ENCODE peak calls at places on chromosomes 2 and 18, in seven cellular contexts. N, S, R, J, E, Y and F are unnamed samples.

GRCh38 chr2:8132889-8133288 is 549.0 kb upstream of the ID2 start:
- DNase-seq in J (no peak), N (no peak), E (no peak), R (no peak), Y (no peak), S (no peak), F (no peak)

GRCh38 chr2:65661980-65662653 is 229.7 kb upstream of the SPRED2 start:
- DNase-seq in S (no peak), N (no peak), E (no peak), R (no peak), Y (no peak), J (no peak), F (no peak)

GRCh38 chr2:29010946-29011649 is 30.0 kb downstream of the TOGARAM2 start:
- DNase-seq in R (no peak), Y (no peak), N (no peak), E (no peak), S (no peak), J (no peak), F (no peak)

GRCh38 chr2:75607988-75608683 is 38.4 kb upstream of the MRPL19 start:
- DNase-seq in N (no peak), Y (no peak), E (no peak), S (no peak), R (peak; percentile 49), J (no peak), F (no peak)

GRCh38 chr2:237923507-237924163 is 43.2 kb upstream of the UBE2F start:
- DNase-seq in Y (no peak), S (peak; percentile 98), R (peak; percentile 47), J (peak; percentile 95), N (peak; percentile 29), E (peak; percentile 98), F (no peak)

GRCh38 chr2:199933466-199933865 is 21.8 kb downstream of the TYW5 start:
- DNase-seq in E (no peak), S (no peak), Y (no peak), J (no peak), N (no peak), R (no peak), F (no peak)

GRCh38 chr2:164456599-164456998 is 164.7 kb downstream of the GRB14 start:
- DNase-seq in J (no peak), E (no peak), R (no peak), Y (no peak), N (no peak), S (peak; percentile 51), F (no peak)

GRCh38 chr2:237866119-237866621 is 6.7 kb downstream of the RAMP1 start:
- DNase-seq in N (no peak), J (no peak), R (no peak), E (no peak), S (peak; percentile 42), Y (no peak), F (no peak)

GRCh38 chr2:164000171-164000570 is 264.4 kb upstream of the FIGN start:
- DNase-seq in E (no peak), R (no peak), N (no peak), Y (no peak), J (no peak), S (no peak), F (no peak)

GRCh38 chr2:148065936-148066335 is 45.0 kb downstream of the MBD5 start:
- DNase-seq in J (no peak), R (no peak), S (no peak), Y (no peak), E (no peak), N (no peak), F (no peak)

GRCh38 chr2:128277961-128278681 is 40.5 kb downstream of the HS6ST1 start:
- DNase-seq in Y (no peak), S (no peak), J (no peak), E (no peak), N (no peak), R (no peak), F (no peak)

DNA sequence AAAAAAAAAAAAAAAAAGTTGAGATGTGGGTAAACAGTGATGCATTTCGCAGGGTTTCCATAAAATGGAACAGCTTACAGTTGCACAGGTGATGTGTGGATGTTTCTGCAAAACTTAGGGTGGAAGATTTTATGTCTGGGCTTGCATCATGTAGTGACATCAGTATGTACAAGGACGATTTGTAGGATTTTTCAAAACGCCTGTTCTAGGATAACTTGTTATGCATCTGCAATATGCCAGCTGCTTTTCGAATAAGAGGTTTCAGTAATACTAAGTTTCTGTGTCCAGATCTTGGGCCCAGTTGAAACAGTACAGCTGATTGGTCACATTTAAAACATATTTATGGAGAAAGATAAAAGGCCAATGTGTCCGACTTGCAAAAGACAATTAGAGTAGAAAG is 1.2 kb downstream of the PTPN4 start:
- DNase-seq in Y (no peak), R (peak; percentile 22), J (peak; percentile 29), E (no peak), N (no peak), S (no peak), F (no peak)
- TF ChIP-seq JUND in Y (no peak), R (no peak), J (no peak), E (no peak), N (no peak), S (no peak), F (no peak)

GRCh38 chr2:212537311-212538155 is 1.1 kb downstream of the ERBB4 start:
- DNase-seq in N (no peak), J (no peak), Y (no peak), R (no peak), E (peak; percentile 75), S (peak; percentile 69), F (no peak)
- TF ChIP-seq JUND in N (no peak), J (no peak), Y (no peak), R (no peak), E (no peak), S (no peak), F (no peak)

GRCh38 chr2:151933266-151933804 is 105.1 kb upstream of the ARL5A start:
- DNase-seq in J (no peak), R (no peak), E (no peak), Y (no peak), N (no peak), S (no peak), F (no peak)
- TF ChIP-seq JUND in J (no peak), R (no peak), E (no peak), Y (no peak), N (no peak), S (no peak), F (no peak)

DNA sequence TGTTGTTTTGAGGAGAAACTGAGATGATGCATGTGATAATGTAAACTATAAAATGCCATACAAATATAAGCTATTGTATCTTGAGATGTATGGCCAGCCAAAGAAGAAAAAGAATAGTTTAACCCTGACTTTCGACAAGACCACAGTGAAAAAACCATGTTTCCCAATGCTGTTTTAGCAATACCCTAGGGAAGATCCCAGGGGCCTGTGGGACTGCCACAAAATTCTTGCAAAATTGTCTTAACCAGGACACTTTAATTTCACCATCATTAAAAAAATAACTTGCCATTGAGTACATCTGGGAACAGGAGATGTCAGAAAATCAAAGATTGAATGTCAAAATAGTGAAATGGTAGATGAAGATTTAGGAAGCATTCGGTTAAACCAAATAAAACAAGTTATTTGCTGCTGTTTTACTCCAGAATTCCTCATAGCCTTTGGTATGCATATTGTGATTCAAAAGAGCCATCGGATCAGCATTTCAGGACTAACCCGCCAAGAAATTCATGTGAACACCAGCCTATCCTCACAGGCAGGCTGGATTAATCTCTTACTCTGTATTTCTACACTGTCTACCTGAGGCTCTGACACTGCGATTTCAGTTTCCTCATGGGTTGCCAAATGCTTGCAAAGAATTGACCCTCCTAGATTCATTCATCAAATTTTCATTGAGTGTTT is 49.0 kb upstream of the SP3 start:
- DNase-seq in R (no peak), E (no peak), S (no peak), J (no peak), Y (no peak), N (no peak), F (no peak)
- TF ChIP-seq JUND in R (no peak), E (no peak), S (no peak), J (no peak), Y (no peak), N (no peak), F (no peak)

GRCh38 chr18:46051731-46052461 is 20.2 kb downstream of the PSTPIP2 start:
- DNase-seq in E (peak; percentile 37), N (no peak), S (no peak), Y (no peak), J (no peak), R (peak; percentile 98), F (peak; percentile 90)
- TF ChIP-seq JUND in E (no peak), N (no peak), S (no peak), Y (no peak), J (no peak), R (no peak), F (no peak)

GRCh38 chr2:1491751-1492150 is 78.5 kb downstream of the TPO start:
- DNase-seq in R (no peak), Y (no peak), S (no peak), J (no peak), N (no peak), E (peak; percentile 40), F (no peak)

GRCh38 chr2:1486670-1487069 is 73.4 kb downstream of the TPO start:
- DNase-seq in N (no peak), S (no peak), J (no peak), Y (no peak), R (no peak), E (no peak), F (no peak)

GRCh38 chr2:1489486-1489885 is 76.2 kb downstream of the TPO start:
- DNase-seq in Y (no peak), S (no peak), R (no peak), N (no peak), E (peak; percentile 32), J (no peak), F (no peak)

GRCh38 chr2:1487758-1488715 is 74.8 kb downstream of the TPO start:
- DNase-seq in Y (no peak), E (peak; percentile 42), N (no peak), J (no peak), S (peak; percentile 27), R (no peak), F (no peak)

GRCh38 chr2:1488851-1489250 is 75.6 kb downstream of the TPO start:
- DNase-seq in R (no peak), N (no peak), Y (no peak), J (no peak), E (no peak), S (no peak), F (no peak)
- TF ChIP-seq JUND in R (no peak), N (no peak), Y (no peak), J (no peak), E (no peak), S (no peak), F (no peak)